ENCODE peak calls at places on chromosomes 11 and 22, in four cellular contexts. One of them, this sample, is unnamed.

GRCh38 chr11:102007567-102008437 is 39.4 kb upstream of the CFAP300 start:
- DNase-seq in body of pancreas: no peak
- DNase-seq in uterus: no peak
- DNase-seq in tibial nerve: no peak
- DNase-seq in this sample: peak; percentile 12

GRCh38 chr11:95081412-95081811 is 8.2 kb upstream of the ENDOD1 start:
- DNase-seq in body of pancreas: no peak
- DNase-seq in uterus: peak; percentile 41
- DNase-seq in tibial nerve: peak; percentile 72
- DNase-seq in this sample: no peak

GRCh38 chr11:66853242-66854229 is 3.3 kb upstream of the LRFN4 start:
- DNase-seq in body of pancreas: no peak
- DNase-seq in uterus: no peak
- DNase-seq in tibial nerve: no peak
- DNase-seq in this sample: no peak

GRCh38 chr11:60985991-60986915 is 14.8 kb downstream of the CD6 start:
- DNase-seq in body of pancreas: peak; percentile 30
- DNase-seq in uterus: no peak
- DNase-seq in tibial nerve: no peak
- DNase-seq in this sample: no peak

GRCh38 chr11:44729718-44730117 is 3.0 kb downstream of the TSPAN18 start:
- DNase-seq in body of pancreas: no peak
- DNase-seq in uterus: no peak
- DNase-seq in tibial nerve: no peak
- DNase-seq in this sample: no peak

GRCh38 chr11:35464308-35464707 is 45.0 kb upstream of the SLC1A2 start:
- DNase-seq in body of pancreas: no peak
- DNase-seq in uterus: no peak
- DNase-seq in tibial nerve: no peak
- DNase-seq in this sample: no peak

GRCh38 chr11:2388431-2389024 is 11.4 kb downstream of the CD81 start:
- DNase-seq in body of pancreas: no peak
- DNase-seq in uterus: no peak
- DNase-seq in tibial nerve: no peak
- DNase-seq in this sample: no peak

GRCh38 chr11:59849129-59849528 is 3.8 kb upstream of the CBLIF start:
- DNase-seq in body of pancreas: no peak
- DNase-seq in uterus: no peak
- DNase-seq in tibial nerve: no peak
- DNase-seq in this sample: no peak

GRCh38 chr11:34907934-34908593 is 8.1 kb downstream of the APIP start:
- DNase-seq in body of pancreas: no peak
- DNase-seq in uterus: no peak
- DNase-seq in tibial nerve: no peak
- DNase-seq in this sample: no peak

GRCh38 chr11:35709386-35709785 is 46.8 kb downstream of the TRIM44 start:
- DNase-seq in body of pancreas: no peak
- DNase-seq in uterus: no peak
- DNase-seq in tibial nerve: no peak
- DNase-seq in this sample: no peak

GRCh38 chr11:119797736-119798135 is 68.7 kb upstream of the NECTIN1 start:
- DNase-seq in body of pancreas: no peak
- DNase-seq in uterus: no peak
- DNase-seq in tibial nerve: no peak
- DNase-seq in this sample: no peak

GRCh38 chr11:8763070-8763469 is 80.5 kb downstream of the RPL27A start:
- DNase-seq in body of pancreas: no peak
- DNase-seq in uterus: no peak
- DNase-seq in tibial nerve: no peak
- DNase-seq in this sample: no peak

GRCh38 chr22:45007247-45007945 is 2.4 kb downstream of the PHF21B start:
- DNase-seq in body of pancreas: no peak
- DNase-seq in uterus: peak; percentile 50
- DNase-seq in tibial nerve: no peak
- DNase-seq in this sample: peak; percentile 67

GRCh38 chr22:37308385-37309200 is 26.3 kb downstream of the CYTH4 start:
- DNase-seq in body of pancreas: no peak
- DNase-seq in uterus: no peak
- DNase-seq in tibial nerve: no peak
- DNase-seq in this sample: no peak

GRCh38 chr11:61964941-61965282 is 2.5 kb downstream of the FTH1 start:
- DNase-seq in body of pancreas: no peak
- DNase-seq in uterus: no peak
- DNase-seq in tibial nerve: no peak
- DNase-seq in this sample: no peak

GRCh38 chr11:44627911-44628729 is 62.7 kb downstream of the CD82 start:
- DNase-seq in body of pancreas: peak; percentile 52
- DNase-seq in uterus: peak; percentile 78
- DNase-seq in tibial nerve: peak; percentile 32
- DNase-seq in this sample: no peak

GRCh38 chr11:32433249-32434115 is 1.9 kb downstream of the WT1 start:
- DNase-seq in body of pancreas: no peak
- DNase-seq in uterus: no peak
- DNase-seq in tibial nerve: no peak
- DNase-seq in this sample: no peak

GRCh38 chr11:69310934-69311766 is 17.2 kb downstream of the MYEOV start:
- DNase-seq in body of pancreas: no peak
- DNase-seq in uterus: no peak
- DNase-seq in tibial nerve: no peak
- DNase-seq in this sample: no peak

GRCh38 chr11:82989628-82990404 is 81.9 kb downstream of the RAB30 start:
- DNase-seq in body of pancreas: no peak
- DNase-seq in uterus: no peak
- DNase-seq in tibial nerve: no peak
- DNase-seq in this sample: no peak

GRCh38 chr11:11960687-11961086 is 47.7 kb downstream of the DKK3 start:
- DNase-seq in body of pancreas: no peak
- DNase-seq in uterus: no peak
- DNase-seq in tibial nerve: no peak
- DNase-seq in this sample: no peak

GRCh38 chr22:43166132-43166930 is 15.0 kb downstream of the TSPO start:
- DNase-seq in body of pancreas: no peak
- DNase-seq in uterus: no peak
- DNase-seq in tibial nerve: no peak
- DNase-seq in this sample: no peak

GRCh38 chr11:101470881-101471535 is 112.8 kb downstream of the TRPC6 start:
- DNase-seq in body of pancreas: no peak
- DNase-seq in uterus: no peak
- DNase-seq in tibial nerve: no peak
- DNase-seq in this sample: no peak

GRCh38 chr11:119741369-119742262 is 12.6 kb upstream of the NECTIN1 start:
- DNase-seq in body of pancreas: peak; percentile 33
- DNase-seq in uterus: no peak
- DNase-seq in tibial nerve: no peak
- DNase-seq in this sample: peak; percentile 54

GRCh38 chr11:131766637-131767036 is 396.2 kb downstream of the NTM start:
- DNase-seq in body of pancreas: no peak
- DNase-seq in uterus: no peak
- DNase-seq in tibial nerve: no peak
- DNase-seq in this sample: no peak

GRCh38 chr11:123672568-123672967 is 18.1 kb upstream of the SCN3B start:
- DNase-seq in body of pancreas: no peak
- DNase-seq in uterus: no peak
- DNase-seq in tibial nerve: no peak
- DNase-seq in this sample: no peak

GRCh38 chr11:111918390-111919256 is at the start of gene C11orf52:
- DNase-seq in body of pancreas: peak; percentile 92
- DNase-seq in uterus: no peak
- DNase-seq in tibial nerve: no peak
- DNase-seq in this sample: peak; percentile 51

GRCh38 chr11:63999349-64000025 is 13.2 kb downstream of the OTUB1 start:
- DNase-seq in body of pancreas: no peak
- DNase-seq in uterus: peak; percentile 56
- DNase-seq in tibial nerve: no peak
- DNase-seq in this sample: peak; percentile 85

GRCh38 chr11:64000026-64000739 is 13.9 kb downstream of the OTUB1 start:
- DNase-seq in body of pancreas: peak; percentile 60
- DNase-seq in uterus: peak; percentile 55
- DNase-seq in tibial nerve: peak; percentile 49
- DNase-seq in this sample: no peak

GRCh38 chr11:63997801-63998332 is 11.6 kb downstream of the OTUB1 start:
- DNase-seq in body of pancreas: no peak
- DNase-seq in uterus: no peak
- DNase-seq in tibial nerve: no peak
- DNase-seq in this sample: no peak

GRCh38 chr11:63997104-63997700 is 11.0 kb downstream of the OTUB1 start:
- DNase-seq in body of pancreas: no peak
- DNase-seq in uterus: no peak
- DNase-seq in tibial nerve: no peak
- DNase-seq in this sample: no peak

GRCh38 chr11:63998558-63999348 is 12.5 kb downstream of the OTUB1 start:
- DNase-seq in body of pancreas: no peak
- DNase-seq in uterus: no peak
- DNase-seq in tibial nerve: no peak
- DNase-seq in this sample: no peak
- TF ChIP-seq POLR2A in body of pancreas: no peak
- TF ChIP-seq POLR2A in uterus: no peak
- TF ChIP-seq POLR2A in tibial nerve: no peak
- TF ChIP-seq POLR2A in this sample: no peak

DNA sequence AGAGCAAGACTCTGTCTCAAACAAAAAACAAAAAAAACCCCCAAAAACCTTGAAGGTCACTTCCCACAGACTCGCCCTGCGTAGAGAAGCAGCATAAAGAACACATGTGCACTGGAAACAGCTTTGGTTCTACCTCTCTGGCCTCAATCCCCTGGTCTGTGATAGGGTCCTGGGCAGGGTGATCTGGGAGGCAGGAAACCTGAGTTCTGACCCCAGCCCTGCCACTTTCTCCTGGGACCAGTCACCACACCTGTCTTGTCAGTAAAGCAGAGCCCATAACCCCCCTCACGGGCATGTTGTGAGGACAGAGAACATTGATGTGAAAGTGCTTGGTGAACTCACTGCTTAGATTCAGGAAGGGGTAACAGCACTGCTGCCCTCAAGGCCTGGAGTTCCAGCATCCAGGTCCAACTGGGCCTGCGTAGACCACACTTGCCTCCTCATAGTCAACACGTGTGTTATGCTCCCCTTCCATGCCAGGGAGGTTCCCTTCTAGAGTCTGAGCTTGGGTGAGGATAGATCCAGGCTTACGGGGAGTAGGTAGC is 11.4 kb downstream of the UCP2 start:
- DNase-seq in body of pancreas: no peak
- DNase-seq in uterus: no peak
- DNase-seq in tibial nerve: no peak
- DNase-seq in this sample: peak; percentile 12
- TF ChIP-seq POLR2A in body of pancreas: peak; percentile 6
- TF ChIP-seq POLR2A in uterus: no peak
- TF ChIP-seq POLR2A in tibial nerve: no peak
- TF ChIP-seq POLR2A in this sample: peak; percentile 74

GRCh38 chr11:70423523-70424505 is 25.5 kb downstream of the CTTN start:
- DNase-seq in body of pancreas: no peak
- DNase-seq in uterus: no peak
- DNase-seq in tibial nerve: no peak
- DNase-seq in this sample: peak; percentile 82
- TF ChIP-seq POLR2A in body of pancreas: no peak
- TF ChIP-seq POLR2A in uterus: no peak
- TF ChIP-seq POLR2A in tibial nerve: no peak
- TF ChIP-seq POLR2A in this sample: no peak

GRCh38 chr11:91194551-91194950 is 971.7 kb upstream of the CHORDC1 start:
- DNase-seq in body of pancreas: no peak
- DNase-seq in uterus: no peak
- DNase-seq in tibial nerve: no peak
- DNase-seq in this sample: no peak

DNA sequence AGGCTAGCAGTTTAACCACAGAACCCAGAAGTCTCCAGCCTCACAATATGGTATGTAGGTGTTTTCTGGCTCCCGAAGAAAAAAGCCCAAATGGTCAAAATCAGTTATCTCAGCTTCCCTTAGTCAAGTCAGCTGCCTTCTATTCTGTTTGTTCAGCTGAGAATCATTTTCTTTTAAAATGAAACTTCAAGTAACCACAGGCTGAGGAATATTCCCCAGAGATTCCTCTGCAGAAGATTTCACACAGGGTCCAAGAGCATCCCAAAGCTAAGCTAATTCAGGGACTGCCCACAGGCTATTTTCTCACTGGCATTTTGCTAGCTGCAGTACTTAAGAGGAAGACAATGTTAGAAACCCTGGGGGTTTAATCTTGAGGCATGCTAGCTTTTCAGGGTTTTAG is 977.0 kb upstream of the CHORDC1 start:
- DNase-seq in body of pancreas: no peak
- DNase-seq in uterus: no peak
- DNase-seq in tibial nerve: no peak
- DNase-seq in this sample: no peak
- TF ChIP-seq POLR2A in body of pancreas: no peak
- TF ChIP-seq POLR2A in uterus: no peak
- TF ChIP-seq POLR2A in tibial nerve: no peak
- TF ChIP-seq POLR2A in this sample: no peak

GRCh38 chr11:125193158-125193557 is 28.6 kb downstream of the PKNOX2 start:
- DNase-seq in body of pancreas: no peak
- DNase-seq in uterus: no peak
- DNase-seq in tibial nerve: no peak
- DNase-seq in this sample: no peak
- TF ChIP-seq POLR2A in body of pancreas: no peak
- TF ChIP-seq POLR2A in uterus: no peak
- TF ChIP-seq POLR2A in tibial nerve: no peak
- TF ChIP-seq POLR2A in this sample: no peak

This sample was measured in K562.